ENCODE peak calls at places on chromosome 21, in nine cellular contexts. I, R, Z, Q, W, J, D, Y and N are unnamed samples.

GRCh38 chr21:16587141-16587570 is 857.4 kb downstream of the USP25 start:
- DNase-seq in W (peak; percentile 41), J (no peak), D (peak; percentile 77), R (peak; percentile 65), Y (peak; percentile 81), I (peak; percentile 82), Q (peak; percentile 85), Z (no peak), N (no peak)

GRCh38 chr21:41658321-41658720 is 108.5 kb downstream of the RIPK4 start:
- DNase-seq in Y (no peak), Q (no peak), J (peak; percentile 56), Z (peak; percentile 33), R (no peak), D (no peak), I (no peak), W (no peak), N (no peak)

GRCh38 chr21:29104239-29104708 is 26.2 kb upstream of the MAP3K7CL start:
- DNase-seq in Z (no peak), W (no peak), Q (peak; percentile 77), D (no peak), J (no peak), I (peak; percentile 47), R (no peak), Y (no peak), N (no peak)

GRCh38 chr21:41367598-41368360 is 6.0 kb downstream of the MX2 start:
- DNase-seq in Y (no peak), W (no peak), I (no peak), Q (no peak), J (no peak), D (no peak), R (no peak), Z (no peak), N (peak; percentile 79)

GRCh38 chr21:17818158-17819113 is 720 bp downstream of the C21orf91 start:
- DNase-seq in J (peak; percentile 58), Y (peak; percentile 31), Z (peak; percentile 39), R (no peak), Q (peak; percentile 23), D (peak; percentile 24), W (peak; percentile 46), I (peak; percentile 40), N (peak; percentile 58)

GRCh38 chr21:44428281-44428942 is 26.9 kb upstream of the LRRC3 start:
- DNase-seq in R (no peak), W (peak; percentile 88), Q (peak; percentile 3), J (no peak), D (no peak), I (no peak), Y (peak; percentile 5), Z (no peak), N (peak; percentile 62)

GRCh38 chr21:43824250-43824882 is 35.0 kb downstream of the RRP1 start:
- DNase-seq in Q (peak; percentile 23), Z (no peak), I (peak; percentile 62), W (no peak), Y (peak; percentile 26), R (peak; percentile 15), D (peak; percentile 32), J (no peak), N (no peak)

GRCh38 chr21:35428489-35428888 is 379.4 kb upstream of the RUNX1 start:
- DNase-seq in Z (no peak), R (peak; percentile 34), Q (no peak), W (no peak), J (peak; percentile 6), I (peak; percentile 50), D (peak; percentile 39), Y (no peak), N (no peak)

GRCh38 chr21:28334407-28334806 is 658.3 kb downstream of the LTN1 start:
- DNase-seq in I (peak; percentile 24), Q (peak; percentile 69), W (no peak), Z (no peak), D (no peak), R (no peak), J (no peak), Y (peak; percentile 33), N (peak; percentile 6)

GRCh38 chr21:44853601-44854390 is 19.7 kb downstream of the PTTG1IP start:
- DNase-seq in Y (no peak), Z (no peak), J (no peak), Q (no peak), W (no peak), D (no peak), R (no peak), I (no peak), N (no peak)

GRCh38 chr21:46092026-46092764 is 5.7 kb upstream of the COL6A2 start:
- DNase-seq in D (peak; percentile 93), J (no peak), I (peak; percentile 99), Q (no peak), R (peak; percentile 81), Z (no peak), Y (no peak), W (no peak), N (no peak)

DNA sequence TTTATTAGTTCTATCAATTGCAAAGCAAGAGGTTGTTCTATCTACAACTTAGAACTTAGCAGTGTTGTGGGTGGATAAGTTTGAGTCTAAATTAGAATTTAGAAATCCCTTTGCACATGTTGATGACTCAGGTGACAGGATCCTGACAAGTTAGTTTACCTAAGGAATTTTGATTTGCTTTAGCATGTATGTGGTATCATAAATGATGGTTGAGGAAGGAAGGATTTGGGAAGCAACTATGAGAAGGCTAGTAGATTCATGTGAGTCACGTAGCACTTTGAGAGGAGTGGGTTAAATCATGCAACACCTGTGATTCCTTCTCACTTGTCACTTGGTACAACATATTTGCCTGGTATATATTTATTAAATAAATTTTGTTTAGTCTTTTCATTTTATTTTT is 223.7 kb upstream of the USP25 start:
- DNase-seq in Z (no peak), W (no peak), I (no peak), Y (peak; percentile 57), Q (peak; percentile 79), R (no peak), J (no peak), D (no peak), N (no peak)
- TF ChIP-seq CTCF in Z (no peak), W (no peak), I (no peak), Y (no peak), Q (no peak), R (no peak), J (no peak), D (no peak), N (no peak)

GRCh38 chr21:40051801-40052200 is 184.6 kb downstream of the PCP4 start:
- DNase-seq in Y (no peak), J (no peak), W (no peak), I (no peak), Z (no peak), D (no peak), R (no peak), Q (no peak), N (no peak)

GRCh38 chr21:40047993-40048730 is 180.9 kb downstream of the PCP4 start:
- DNase-seq in W (no peak), Q (peak; percentile 15), D (no peak), I (peak; percentile 30), Z (no peak), J (no peak), Y (peak; percentile 48), R (peak; percentile 25), N (no peak)

GRCh38 chr21:40049031-40049958 is 182.1 kb downstream of the PCP4 start:
- DNase-seq in J (no peak), D (no peak), W (no peak), Q (peak; percentile 62), Z (no peak), I (peak; percentile 84), R (peak; percentile 23), Y (peak; percentile 88), N (no peak)

GRCh38 chr21:40052276-40052675 is 185.0 kb downstream of the PCP4 start:
- DNase-seq in Z (no peak), J (no peak), Q (no peak), I (no peak), D (no peak), Y (no peak), W (no peak), R (no peak), N (no peak)

GRCh38 chr21:40049959-40050290 is 182.7 kb downstream of the PCP4 start:
- DNase-seq in Y (no peak), J (no peak), D (no peak), R (no peak), Z (no peak), Q (no peak), I (no peak), W (peak; percentile 42), N (no peak)
- TF ChIP-seq CTCF in Y (no peak), J (no peak), D (no peak), R (no peak), Z (no peak), Q (no peak), I (no peak), W (peak; percentile 41), N (no peak)

DNA sequence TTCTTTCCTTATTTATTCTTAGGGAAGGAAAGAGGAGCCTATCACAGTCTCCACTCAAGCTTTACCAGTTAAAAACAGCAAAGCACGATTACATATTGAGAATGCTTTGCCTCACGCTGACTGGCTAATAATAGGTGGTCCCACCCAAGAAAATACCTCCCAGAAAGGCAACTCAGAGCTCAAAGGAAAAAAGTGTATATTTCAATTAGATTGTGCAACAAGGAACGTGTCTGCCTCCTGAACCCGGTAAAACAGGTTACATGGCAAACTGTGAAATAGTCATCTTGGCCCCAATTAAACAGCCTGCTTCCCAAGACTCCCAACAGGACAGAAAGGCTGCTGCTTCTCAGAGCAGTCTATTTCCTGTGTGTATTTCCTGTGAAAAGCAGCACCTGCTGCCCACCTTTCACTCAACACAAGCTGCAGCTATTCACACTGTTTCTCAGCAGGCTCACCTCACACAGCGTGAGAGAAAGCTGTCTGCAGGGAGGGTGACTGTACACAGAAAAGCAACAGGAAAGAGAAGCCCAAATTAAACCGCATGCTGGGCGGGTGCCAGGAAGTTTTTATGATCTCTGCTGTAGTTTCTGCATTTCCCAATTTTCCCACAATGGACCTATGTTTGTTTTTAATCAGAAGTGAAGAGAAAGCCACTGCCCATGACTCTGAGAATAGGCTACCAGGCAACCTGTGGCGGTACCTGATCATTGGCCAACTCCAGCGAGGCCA is 44.0 kb downstream of the URB1 start:
- DNase-seq in R (no peak), W (peak; percentile 14), J (no peak), Z (no peak), D (no peak), I (no peak), Y (no peak), Q (peak; percentile 77), N (no peak)
- TF ChIP-seq CTCF in R (no peak), W (no peak), J (no peak), Z (no peak), D (no peak), I (no peak), Y (no peak), Q (no peak), N (no peak)

GRCh38 chr21:30838536-30838935 is 9.0 kb upstream of the KRTAP7-1 start:
- DNase-seq in Y (no peak), Q (no peak), J (no peak), D (no peak), I (no peak), R (no peak), W (no peak), Z (no peak), N (no peak)

GRCh38 chr21:30842990-30843389 is 13.4 kb upstream of the KRTAP7-1 start:
- DNase-seq in Y (no peak), R (no peak), Z (no peak), W (no peak), I (no peak), D (no peak), Q (no peak), J (no peak), N (no peak)

DNA sequence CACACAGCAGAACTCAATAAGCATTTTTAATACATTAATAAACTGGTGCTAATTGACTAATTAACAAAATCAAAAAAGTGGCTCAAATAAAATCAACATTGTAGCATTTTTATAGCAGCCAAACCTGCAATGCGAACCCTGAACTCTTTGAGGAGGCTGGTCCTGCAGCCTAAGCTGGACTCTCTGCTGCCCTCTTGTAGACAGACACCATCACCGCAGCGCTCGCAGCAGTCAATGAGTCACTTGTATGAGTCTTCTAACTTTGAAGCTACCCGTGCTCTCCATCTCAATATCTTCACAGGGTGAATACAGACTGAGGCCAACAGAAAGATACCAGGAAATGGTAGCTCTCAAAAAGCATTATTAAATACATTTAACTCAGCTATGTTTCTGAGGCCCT is 9.7 kb upstream of the KRTAP7-1 start:
- DNase-seq in D (peak; percentile 4), R (no peak), I (no peak), Y (peak; percentile 24), W (peak; percentile 73), J (peak; percentile 47), Z (peak; percentile 36), Q (peak; percentile 35), N (no peak)
- TF ChIP-seq CTCF in D (peak; percentile 45), R (no peak), I (no peak), Y (peak; percentile 65), W (peak; percentile 79), J (peak; percentile 59), Z (peak; percentile 76), Q (peak; percentile 46), N (peak; percentile 73)